ENCODE peak calls at places on chromosomes 4 and X, in six cellular contexts. One of them, this sample, is unnamed.
A peak's percentile ranks its signal among the peaks of the same experiment; 100 is the strongest.

GRCh38 chr4:27057662-27058061 is 197.0 kb downstream of the STIM2 start:
- DNase-seq in GM12892: no peak
- DNase-seq in HCT116: no peak
- DNase-seq in heart left ventricle: no peak
- DNase-seq in breast epithelium: no peak
- DNase-seq in IMR-90: no peak
- DNase-seq in this sample: no peak

GRCh38 chr4:74671074-74671698 is 123.1 kb downstream of the BTC start:
- DNase-seq in IMR-90: peak; percentile 64
- DNase-seq in breast epithelium: no peak
- DNase-seq in GM12892: no peak
- DNase-seq in HCT116: peak; percentile 70
- DNase-seq in heart left ventricle: no peak
- DNase-seq in this sample: peak; percentile 64

GRCh38 chr4:187060551-187060950 is 336.9 kb upstream of the FAT1 start:
- DNase-seq in breast epithelium: no peak
- DNase-seq in GM12892: no peak
- DNase-seq in HCT116: no peak
- DNase-seq in IMR-90: no peak
- DNase-seq in heart left ventricle: no peak
- DNase-seq in this sample: no peak

GRCh38 chrX:54818221-54818620 is 10.7 kb downstream of the MAGED2 start:
- DNase-seq in heart left ventricle: no peak
- DNase-seq in IMR-90: no peak
- DNase-seq in breast epithelium: no peak
- DNase-seq in GM12892: no peak
- DNase-seq in HCT116: no peak
- DNase-seq in this sample: no peak

GRCh38 chr4:150235795-150236385 is 157.6 kb downstream of the DCLK2 start:
- DNase-seq in breast epithelium: no peak
- DNase-seq in IMR-90: peak; percentile 42
- DNase-seq in heart left ventricle: no peak
- DNase-seq in GM12892: no peak
- DNase-seq in HCT116: no peak
- DNase-seq in this sample: no peak

GRCh38 chr4:117796677-117797076 is 237.6 kb upstream of the NDST3 start:
- DNase-seq in GM12892: no peak
- DNase-seq in HCT116: no peak
- DNase-seq in breast epithelium: no peak
- DNase-seq in heart left ventricle: no peak
- DNase-seq in IMR-90: no peak
- DNase-seq in this sample: no peak

GRCh38 chr4:27082786-27083185 is 222.1 kb downstream of the STIM2 start:
- DNase-seq in breast epithelium: no peak
- DNase-seq in GM12892: no peak
- DNase-seq in heart left ventricle: no peak
- DNase-seq in IMR-90: no peak
- DNase-seq in HCT116: no peak
- DNase-seq in this sample: no peak

GRCh38 chr4:78592104-78592783 is 40.7 kb downstream of the ANXA3 start:
- DNase-seq in HCT116: no peak
- DNase-seq in GM12892: no peak
- DNase-seq in IMR-90: no peak
- DNase-seq in breast epithelium: no peak
- DNase-seq in heart left ventricle: no peak
- DNase-seq in this sample: no peak

GRCh38 chr4:47104986-47105385 is 73.6 kb downstream of the GABRB1 start:
- DNase-seq in breast epithelium: no peak
- DNase-seq in heart left ventricle: no peak
- DNase-seq in GM12892: no peak
- DNase-seq in IMR-90: peak; percentile 55
- DNase-seq in HCT116: no peak
- DNase-seq in this sample: no peak

GRCh38 chr4:184406915-184407314 is 67.4 kb downstream of the IRF2 start:
- DNase-seq in breast epithelium: no peak
- DNase-seq in heart left ventricle: no peak
- DNase-seq in GM12892: no peak
- DNase-seq in HCT116: no peak
- DNase-seq in IMR-90: no peak
- DNase-seq in this sample: no peak

GRCh38 chrX:150200820-150201287 is 162.3 kb upstream of the MAMLD1 start:
- DNase-seq in IMR-90: peak; percentile 98
- DNase-seq in breast epithelium: peak; percentile 51
- DNase-seq in HCT116: peak; percentile 80
- DNase-seq in GM12892: peak; percentile 42
- DNase-seq in heart left ventricle: peak; percentile 67
- DNase-seq in this sample: peak; percentile 92

GRCh38 chr4:51820443-51820842 is 22.5 kb upstream of the DCUN1D4 start:
- DNase-seq in breast epithelium: no peak
- DNase-seq in HCT116: no peak
- DNase-seq in IMR-90: no peak
- DNase-seq in heart left ventricle: no peak
- DNase-seq in GM12892: no peak
- DNase-seq in this sample: no peak

GRCh38 chrX:69552512-69552911 is 48.4 kb downstream of the NALF2 start:
- DNase-seq in IMR-90: no peak
- DNase-seq in heart left ventricle: no peak
- DNase-seq in GM12892: no peak
- DNase-seq in breast epithelium: no peak
- DNase-seq in HCT116: no peak
- DNase-seq in this sample: no peak

GRCh38 chr4:26171953-26172352 is 148.9 kb upstream of the RBPJ start:
- DNase-seq in IMR-90: peak; percentile 100
- DNase-seq in breast epithelium: no peak
- DNase-seq in HCT116: no peak
- DNase-seq in GM12892: no peak
- DNase-seq in heart left ventricle: no peak
- DNase-seq in this sample: no peak

GRCh38 chr4:8005814-8006215 is 66.2 kb upstream of the AFAP1 start:
- DNase-seq in heart left ventricle: no peak
- DNase-seq in GM12892: no peak
- DNase-seq in breast epithelium: no peak
- DNase-seq in IMR-90: no peak
- DNase-seq in HCT116: no peak
- DNase-seq in this sample: no peak

GRCh38 chrX:70434352-70434866 is 10.2 kb upstream of the DLG3 start:
- DNase-seq in HCT116: peak; percentile 72
- DNase-seq in GM12892: peak; percentile 64
- DNase-seq in heart left ventricle: peak; percentile 90
- DNase-seq in breast epithelium: peak; percentile 81
- DNase-seq in IMR-90: peak; percentile 71
- DNase-seq in this sample: peak; percentile 84

GRCh38 chr4:153451931-153452660 is 14.1 kb upstream of the TMEM131L start:
- DNase-seq in heart left ventricle: no peak
- DNase-seq in GM12892: no peak
- DNase-seq in breast epithelium: no peak
- DNase-seq in IMR-90: no peak
- DNase-seq in HCT116: no peak
- DNase-seq in this sample: no peak

GRCh38 chr4:13907255-13907751 is 279.8 kb upstream of the BOD1L1 start:
- DNase-seq in HCT116: no peak
- DNase-seq in heart left ventricle: no peak
- DNase-seq in IMR-90: peak; percentile 99
- DNase-seq in breast epithelium: no peak
- DNase-seq in GM12892: no peak
- DNase-seq in this sample: peak; percentile 46

GRCh38 chrX:134622056-134622812 is 36.0 kb downstream of the PLAC1 start:
- DNase-seq in IMR-90: peak; percentile 89
- DNase-seq in HCT116: peak; percentile 23
- DNase-seq in breast epithelium: no peak
- DNase-seq in GM12892: peak; percentile 19
- DNase-seq in heart left ventricle: no peak
- DNase-seq in this sample: no peak

GRCh38 chrX:48645669-48646068 is 37.9 kb upstream of the WAS start:
- DNase-seq in HCT116: no peak
- DNase-seq in heart left ventricle: no peak
- DNase-seq in IMR-90: no peak
- DNase-seq in GM12892: no peak
- DNase-seq in breast epithelium: no peak
- DNase-seq in this sample: no peak

GRCh38 chrX:39944416-39944815 is 153.3 kb downstream of the BCOR start:
- DNase-seq in IMR-90: no peak
- DNase-seq in HCT116: no peak
- DNase-seq in heart left ventricle: no peak
- DNase-seq in breast epithelium: no peak
- DNase-seq in GM12892: no peak
- DNase-seq in this sample: no peak

GRCh38 chrX:41475166-41475565 is 28.0 kb downstream of the NYX start:
- DNase-seq in IMR-90: no peak
- DNase-seq in heart left ventricle: no peak
- DNase-seq in breast epithelium: no peak
- DNase-seq in GM12892: no peak
- DNase-seq in HCT116: no peak
- DNase-seq in this sample: no peak

GRCh38 chr4:80918004-80918403 is 112.5 kb upstream of the BMP3 start:
- DNase-seq in GM12892: no peak
- DNase-seq in heart left ventricle: no peak
- DNase-seq in IMR-90: peak; percentile 52
- DNase-seq in HCT116: no peak
- DNase-seq in breast epithelium: no peak
- DNase-seq in this sample: no peak

GRCh38 chr4:7190278-7190594 is 2.1 kb upstream of the SORCS2 start:
- DNase-seq in HCT116: no peak
- DNase-seq in heart left ventricle: no peak
- DNase-seq in GM12892: no peak
- DNase-seq in breast epithelium: no peak
- DNase-seq in IMR-90: no peak
- DNase-seq in this sample: no peak

DNA sequence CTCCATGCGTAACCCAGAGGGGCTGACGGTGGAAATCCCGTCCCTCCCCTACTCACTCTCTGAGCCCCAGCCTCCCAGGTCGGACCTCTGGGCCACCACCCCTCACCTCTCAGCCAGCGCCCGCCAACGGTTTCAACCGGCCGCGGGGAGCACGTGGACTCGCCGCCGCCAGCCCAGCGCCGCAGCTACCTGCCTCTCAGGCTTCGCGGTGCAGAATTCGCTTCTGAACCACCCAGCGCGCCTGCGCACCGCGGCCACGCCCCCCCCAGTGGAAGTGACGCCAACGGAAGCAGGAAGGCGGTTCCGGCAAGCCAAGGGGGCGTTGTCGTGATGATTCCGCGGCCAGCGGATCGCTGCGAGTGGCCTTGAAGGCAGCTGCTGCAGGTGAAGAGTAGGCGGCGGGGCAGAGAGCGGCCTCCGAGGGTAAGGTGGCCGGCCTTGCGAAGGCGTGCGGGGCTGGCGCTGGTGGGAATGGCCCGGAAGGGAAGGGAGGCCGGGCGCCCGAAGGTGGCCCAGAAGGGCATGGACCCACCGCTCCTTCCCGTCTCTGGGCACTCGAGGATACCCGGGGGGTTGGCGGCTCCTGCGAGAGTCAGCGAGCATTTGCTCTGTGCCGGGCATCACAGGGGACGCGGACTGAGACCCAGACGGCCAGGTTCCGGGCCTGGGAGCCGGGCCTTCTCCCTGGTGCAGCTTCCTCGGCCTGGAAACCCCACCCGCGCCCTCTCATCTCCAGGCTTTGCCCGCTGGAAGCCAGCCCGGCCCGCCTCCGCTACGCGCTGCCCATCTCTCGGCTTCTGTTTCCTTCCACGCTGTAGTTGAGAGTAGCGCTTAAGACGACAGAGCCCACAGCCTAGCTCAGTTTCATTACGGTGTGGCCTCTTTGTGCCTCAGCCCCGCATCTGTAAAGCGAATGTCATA is at the start of the genes LYAR and ZBTB49:
- DNase-seq in HCT116: peak; percentile 76
- DNase-seq in GM12892: peak; percentile 95
- DNase-seq in IMR-90: peak; percentile 84
- DNase-seq in heart left ventricle: peak; percentile 97
- DNase-seq in breast epithelium: peak; percentile 94
- DNase-seq in this sample: peak; percentile 97
- TF ChIP-seq POLR2A in HCT116: peak; percentile 87
- TF ChIP-seq POLR2A in GM12892: peak; percentile 91
- TF ChIP-seq POLR2A in IMR-90: no peak
- TF ChIP-seq POLR2A in heart left ventricle: no peak
- TF ChIP-seq POLR2A in breast epithelium: no peak
- TF ChIP-seq POLR2A in this sample: peak; percentile 71

DNA sequence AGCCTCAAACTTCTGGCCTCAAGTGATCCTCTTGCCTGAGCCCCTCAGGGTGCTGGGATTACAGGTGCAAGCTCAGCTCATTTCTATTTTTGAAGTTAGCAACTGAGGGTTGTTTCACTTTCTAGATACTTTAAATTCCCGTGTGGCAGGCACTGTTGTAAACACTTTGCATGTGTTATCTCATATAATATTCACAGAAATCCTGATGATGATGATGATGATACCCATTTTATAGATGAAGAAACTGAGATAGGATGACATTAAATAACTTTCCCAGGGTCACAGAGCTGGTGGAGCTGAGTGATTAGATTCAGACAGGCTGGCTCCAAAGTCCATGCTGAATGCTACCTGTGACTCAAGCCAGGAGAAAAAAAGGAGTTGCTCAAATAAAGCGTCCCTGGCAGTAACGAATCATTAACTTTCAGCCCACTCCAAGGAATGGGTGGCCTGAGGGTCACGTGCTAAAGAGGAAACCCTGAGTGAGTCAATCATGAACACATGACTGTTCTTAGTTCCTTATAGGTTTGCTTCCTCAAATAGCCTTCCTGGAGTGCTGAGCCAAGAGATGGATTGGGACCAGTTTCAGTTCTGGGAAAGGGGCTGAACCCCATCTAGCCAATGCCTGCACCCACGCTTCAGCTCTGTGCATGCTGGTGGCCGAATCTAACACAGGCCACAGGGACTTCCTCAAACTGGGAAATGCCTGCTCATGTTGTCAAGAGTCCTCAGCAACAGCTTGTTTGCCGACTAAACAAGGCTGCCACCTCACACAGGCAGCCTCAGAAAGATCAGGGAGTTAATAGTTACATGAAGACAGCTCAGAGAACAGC is 52.8 kb downstream of the RBM47 start:
- DNase-seq in HCT116: peak; percentile 66
- DNase-seq in breast epithelium: peak; percentile 65
- DNase-seq in IMR-90: peak; percentile 91
- DNase-seq in GM12892: no peak
- DNase-seq in heart left ventricle: peak; percentile 81
- DNase-seq in this sample: peak; percentile 84
- TF ChIP-seq POLR2A in HCT116: no peak
- TF ChIP-seq POLR2A in breast epithelium: no peak
- TF ChIP-seq POLR2A in IMR-90: no peak
- TF ChIP-seq POLR2A in GM12892: no peak
- TF ChIP-seq POLR2A in heart left ventricle: no peak
- TF ChIP-seq POLR2A in this sample: peak; percentile 47

GRCh38 chr4:48250980-48251379 is 18.7 kb downstream of the TEC start:
- DNase-seq in heart left ventricle: no peak
- DNase-seq in IMR-90: no peak
- DNase-seq in HCT116: no peak
- DNase-seq in breast epithelium: no peak
- DNase-seq in GM12892: no peak
- DNase-seq in this sample: no peak
- TF ChIP-seq POLR2A in heart left ventricle: no peak
- TF ChIP-seq POLR2A in IMR-90: no peak
- TF ChIP-seq POLR2A in HCT116: no peak
- TF ChIP-seq POLR2A in breast epithelium: no peak
- TF ChIP-seq POLR2A in GM12892: no peak
- TF ChIP-seq POLR2A in this sample: no peak

DNA sequence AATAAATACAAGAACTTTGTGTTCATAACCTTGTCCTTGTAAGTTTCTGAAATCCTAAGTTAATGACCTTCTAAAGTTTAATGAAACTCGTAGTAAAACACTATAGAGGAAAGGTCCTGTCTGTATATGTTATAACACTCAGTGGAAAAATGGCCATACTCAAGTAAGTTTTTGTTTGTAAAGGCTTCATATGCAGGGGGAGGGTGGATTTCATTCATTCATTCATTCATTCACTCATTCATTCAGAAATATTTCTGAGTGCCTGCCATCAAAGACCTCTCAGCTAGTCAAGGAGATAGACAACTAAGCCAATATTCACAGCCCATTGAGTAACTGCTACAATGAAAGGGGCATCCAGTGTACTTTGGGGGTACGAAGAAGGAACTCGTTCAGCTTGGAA is 6.9 kb upstream of the TMEM156 start:
- DNase-seq in IMR-90: no peak
- DNase-seq in HCT116: no peak
- DNase-seq in GM12892: no peak
- DNase-seq in heart left ventricle: no peak
- DNase-seq in breast epithelium: no peak
- DNase-seq in this sample: no peak
- TF ChIP-seq POLR2A in IMR-90: no peak
- TF ChIP-seq POLR2A in HCT116: no peak
- TF ChIP-seq POLR2A in GM12892: no peak
- TF ChIP-seq POLR2A in heart left ventricle: no peak
- TF ChIP-seq POLR2A in breast epithelium: no peak
- TF ChIP-seq POLR2A in this sample: no peak

This sample was measured in adrenal gland.